ENCODE peak calls at places on chromosomes 11 and 22, in ten cellular contexts. T, S, M, V, W, U, H, K, N and X are unnamed samples.

GRCh38 chr22:44359496-44360110 is 46.9 kb upstream of the SHISAL1 start:
- DNase-seq in T (no peak), S (no peak), M (no peak), V (no peak), W (no peak), U (no peak), H (no peak), K (no peak), N (no peak), X (no peak)

GRCh38 chr11:17972987-17973386 is 39.9 kb downstream of the SERGEF start:
- DNase-seq in T (peak), S (peak), M (peak), V (peak), W (peak), U (no peak), H (peak), K (peak), N (peak), X (peak)

GRCh38 chr11:8375932-8376331 is 112.3 kb upstream of the LMO1 start:
- DNase-seq in T (no peak), S (no peak), M (no peak), V (no peak), W (no peak), U (no peak), H (no peak), K (no peak), N (no peak), X (no peak)

GRCh38 chr11:64011371-64011770 is 24.4 kb upstream of the FLRT1 start:
- DNase-seq in T (no peak), S (no peak), M (no peak), V (no peak), W (no peak), U (no peak), H (no peak), K (no peak), N (no peak), X (no peak)

GRCh38 chr11:57618438-57618837 is 21.0 kb downstream of the SERPING1 start:
- DNase-seq in T (no peak), S (no peak), M (no peak), V (no peak), W (no peak), U (no peak), H (no peak), K (no peak), N (no peak), X (no peak)

GRCh38 chr11:117600976-117601708 is 195.9 kb downstream of the DSCAML1 start:
- DNase-seq in T (no peak), S (no peak), M (no peak), V (no peak), W (no peak), U (no peak), H (no peak), K (no peak), N (no peak), X (no peak)

GRCh38 chr11:115184901-115185300 is 319.3 kb downstream of the CADM1 start:
- DNase-seq in T (no peak), S (no peak), M (no peak), V (no peak), W (no peak), U (no peak), H (no peak), K (no peak), N (no peak), X (no peak)

GRCh38 chr11:68673291-68673930 is 10.9 kb upstream of the GAL start:
- DNase-seq in T (no peak), S (no peak), M (no peak), V (no peak), W (no peak), U (no peak), H (no peak), K (no peak), N (no peak), X (no peak)

GRCh38 chr11:109939176-109939810 is 153.9 kb upstream of the ZC3H12C start:
- DNase-seq in T (peak), S (peak), M (no peak), V (peak), W (peak), U (no peak), H (peak), K (no peak), N (peak), X (peak)

GRCh38 chr11:98307827-98308491 is 712.8 kb upstream of the CNTN5 start:
- DNase-seq in T (no peak), S (no peak), M (no peak), V (no peak), W (no peak), U (no peak), H (no peak), K (no peak), N (no peak), X (no peak)

GRCh38 chr11:75293903-75294302 is 53.3 kb downstream of the TPBGL start:
- DNase-seq in T (no peak), S (no peak), M (no peak), V (no peak), W (no peak), U (no peak), H (no peak), K (no peak), N (no peak), X (no peak)

GRCh38 chr11:15629690-15630321 is 515.1 kb downstream of the INSC start:
- DNase-seq in T (peak), S (no peak), M (peak), V (no peak), W (no peak), U (no peak), H (no peak), K (no peak), N (no peak), X (no peak)

GRCh38 chr22:29308791-29309262 is 2.4 kb downstream of the GAS2L1 start:
- DNase-seq in T (peak), S (no peak), M (peak), V (peak), W (peak), U (no peak), H (no peak), K (no peak), N (no peak), X (no peak)

GRCh38 chr11:612201-612960 is 3.4 kb downstream of the IRF7 start:
- DNase-seq in T (peak), S (peak), M (no peak), V (no peak), W (peak), U (no peak), H (no peak), K (peak), N (no peak), X (peak)

GRCh38 chr11:107719557-107720304 is 7.9 kb upstream of the SLN start:
- DNase-seq in T (no peak), S (peak), M (no peak), V (no peak), W (no peak), U (no peak), H (no peak), K (no peak), N (no peak), X (no peak)

GRCh38 chr22:48075604-48076400 is 1313.4 kb downstream of the TBC1D22A start:
- DNase-seq in T (no peak), S (no peak), M (no peak), V (no peak), W (no peak), U (no peak), H (no peak), K (peak), N (no peak), X (no peak)

GRCh38 chr11:120556841-120557240 is 45.3 kb downstream of the GRIK4 start:
- DNase-seq in T (no peak), S (no peak), M (no peak), V (no peak), W (no peak), U (no peak), H (no peak), K (no peak), N (no peak), X (no peak)

GRCh38 chr11:94654201-94654600 is 87.0 kb downstream of the PIWIL4 start:
- DNase-seq in T (no peak), S (no peak), M (peak), V (no peak), W (no peak), U (no peak), H (no peak), K (no peak), N (no peak), X (no peak)

GRCh38 chr11:18397921-18398320 is 3.6 kb downstream of the LDHA start:
- DNase-seq in T (no peak), S (no peak), M (no peak), V (no peak), W (no peak), U (no peak), H (no peak), K (no peak), N (no peak), X (no peak)

GRCh38 chr22:23529166-23530103 is 50.7 kb downstream of the IGLL1 start:
- DNase-seq in T (no peak), S (no peak), M (no peak), V (no peak), W (no peak), U (no peak), H (no peak), K (no peak), N (no peak), X (no peak)

GRCh38 chr22:50308597-50308935 is 1.1 kb upstream of the PLXNB2 start:
- DNase-seq in T (peak), S (peak), M (no peak), V (no peak), W (peak), U (peak), H (no peak), K (peak), N (peak), X (peak)

GRCh38 chr11:116335078-116335477 is 437.7 kb downstream of the BUD13 start:
- DNase-seq in T (no peak), S (no peak), M (no peak), V (no peak), W (no peak), U (no peak), H (no peak), K (no peak), N (no peak), X (no peak)

GRCh38 chr11:111417011-111417765 is 38.1 kb upstream of the POU2AF1 start:
- DNase-seq in T (no peak), S (no peak), M (no peak), V (no peak), W (peak), U (no peak), H (no peak), K (no peak), N (no peak), X (no peak)

GRCh38 chr11:13772223-13773046 is 104.0 kb downstream of the FAR1 start:
- DNase-seq in T (no peak), S (no peak), M (peak), V (peak), W (peak), U (no peak), H (peak), K (no peak), N (no peak), X (no peak)

GRCh38 chr11:134034496-134035381 is 34.1 kb upstream of the JAM3 start:
- DNase-seq in T (no peak), S (no peak), M (no peak), V (no peak), W (no peak), U (no peak), H (no peak), K (no peak), N (no peak), X (no peak)

GRCh38 chr22:42228480-42228879 is 42.0 kb downstream of the TCF20 start:
- DNase-seq in T (no peak), S (no peak), M (no peak), V (no peak), W (no peak), U (no peak), H (no peak), K (no peak), N (no peak), X (no peak)

GRCh38 chr11:119605137-119605675 is 123.8 kb downstream of the NECTIN1 start:
- DNase-seq in T (no peak), S (no peak), M (no peak), V (no peak), W (no peak), U (no peak), H (no peak), K (no peak), N (no peak), X (peak)

GRCh38 chr11:34250732-34251639 is 106.8 kb downstream of the ABTB2 start:
- DNase-seq in T (peak), S (peak), M (no peak), V (peak), W (peak), U (no peak), H (no peak), K (no peak), N (peak), X (peak)

GRCh38 chr11:105466582-105467228 is 143.2 kb upstream of the GRIA4 start:
- DNase-seq in T (no peak), S (no peak), M (no peak), V (peak), W (peak), U (no peak), H (no peak), K (no peak), N (no peak), X (no peak)

GRCh38 chr22:45334528-45334927 is 24.8 kb downstream of the FAM118A start:
- DNase-seq in T (no peak), S (no peak), M (no peak), V (no peak), W (no peak), U (no peak), H (peak), K (no peak), N (no peak), X (no peak)

GRCh38 chr22:37804886-37805857 is 2.6 kb upstream of the GCAT start:
- DNase-seq in T (peak), S (peak), M (peak), V (peak), W (peak), U (peak), H (peak), K (peak), N (peak), X (peak)
- TF ChIP-seq POLR2A in T (peak), S (peak), M (peak), V (peak), W (peak), U (no peak), H (peak), K (peak), N (no peak), X (peak)

GRCh38 chr11:88292156-88292844 is 45.2 kb downstream of the CTSC start:
- DNase-seq in T (peak), S (no peak), M (no peak), V (peak), W (peak), U (no peak), H (no peak), K (no peak), N (no peak), X (no peak)
- TF ChIP-seq CTCF in T (no peak), S (no peak), M (no peak), V (no peak), W (no peak), U (no peak), H (no peak), K (peak), N (no peak), X (no peak)

GRCh38 chr11:62844154-62844553 is 4.8 kb upstream of the WDR74 start:
- DNase-seq in T (no peak), S (no peak), M (no peak), V (no peak), W (no peak), U (no peak), H (no peak), K (no peak), N (no peak), X (no peak)

GRCh38 chr11:62846177-62846576 is 6.8 kb upstream of the WDR74 start:
- DNase-seq in T (no peak), S (no peak), M (no peak), V (no peak), W (no peak), U (no peak), H (no peak), K (no peak), N (no peak), X (no peak)

GRCh38 chr11:62839050-62840015 is at the start of gene WDR74:
- DNase-seq in T (peak), S (peak), M (peak), V (peak), W (peak), U (peak), H (peak), K (peak), N (peak), X (peak)

GRCh38 chr11:62842171-62842717 is 2.9 kb upstream of the WDR74 start:
- DNase-seq in T (peak), S (no peak), M (peak), V (no peak), W (no peak), U (no peak), H (no peak), K (peak), N (peak), X (peak)

DNA sequence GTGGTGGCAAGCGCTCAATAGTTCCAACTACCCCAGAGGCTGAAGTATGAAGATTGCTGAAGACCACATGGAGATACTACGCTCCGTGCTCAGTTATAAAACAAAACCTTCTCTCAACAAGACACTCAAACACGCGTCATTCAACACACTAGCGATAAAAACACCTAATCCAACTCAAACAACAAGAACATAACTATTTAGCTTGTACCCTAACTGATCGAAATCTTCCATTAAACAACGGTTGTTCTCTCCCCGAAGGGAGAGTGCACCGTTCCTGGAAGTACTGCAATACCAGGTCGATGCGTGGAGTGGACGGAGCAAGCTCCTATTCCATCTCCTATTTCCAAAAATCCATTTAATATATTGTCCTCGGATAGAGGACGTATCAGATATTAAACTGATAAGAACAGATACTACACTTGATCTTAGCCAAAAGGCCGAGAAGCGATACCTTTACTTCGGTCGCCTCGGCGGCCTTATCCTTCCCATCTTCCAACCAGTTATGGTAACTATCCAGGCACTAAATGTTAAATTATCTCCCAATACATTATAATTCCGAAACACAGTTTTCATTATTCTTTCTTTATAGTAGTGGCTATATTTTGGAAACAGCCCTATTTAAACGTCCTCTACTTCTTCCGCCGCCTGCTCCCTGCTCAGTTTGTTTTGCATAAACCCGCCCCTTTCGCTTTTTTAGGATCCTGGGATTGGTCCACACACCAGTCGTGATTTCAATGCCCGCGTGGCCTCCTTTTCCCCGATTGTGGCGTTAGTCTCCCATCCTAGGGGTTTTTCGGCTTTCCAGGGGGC is 2.2 kb upstream of the WDR74 start:
- DNase-seq in T (peak), S (peak), M (peak), V (peak), W (peak), U (peak), H (peak), K (peak), N (peak), X (no peak)
- H3K4me3 ChIP-seq in T (peak), S (peak), M (peak), V (no peak), W (peak), U (peak), H (peak), K (peak), N (peak), X (peak)

GRCh38 chr22:46614070-46614931 is 5.9 kb upstream of the GRAMD4 start:
- DNase-seq in T (peak), S (no peak), M (no peak), V (no peak), W (no peak), U (no peak), H (no peak), K (no peak), N (no peak), X (no peak)
- TF ChIP-seq POLR2A in T (no peak), S (no peak), M (no peak), V (no peak), W (no peak), U (no peak), H (no peak), K (no peak), N (no peak), X (no peak)

GRCh38 chr11:130815921-130816320 is 100.4 kb downstream of the SNX19 start:
- DNase-seq in T (no peak), S (no peak), M (no peak), V (no peak), W (no peak), U (no peak), H (no peak), K (no peak), N (no peak), X (no peak)

GRCh38 chr11:130813638-130814037 is 102.6 kb downstream of the SNX19 start:
- DNase-seq in T (no peak), S (no peak), M (no peak), V (no peak), W (no peak), U (no peak), H (no peak), K (no peak), N (no peak), X (no peak)

GRCh38 chr11:130814440-130815073 is 101.7 kb downstream of the SNX19 start:
- DNase-seq in T (no peak), S (no peak), M (no peak), V (no peak), W (no peak), U (no peak), H (no peak), K (no peak), N (no peak), X (no peak)

GRCh38 chr11:130816516-130816915 is 99.8 kb downstream of the SNX19 start:
- DNase-seq in T (no peak), S (no peak), M (no peak), V (no peak), W (no peak), U (no peak), H (no peak), K (no peak), N (no peak), X (no peak)

DNA sequence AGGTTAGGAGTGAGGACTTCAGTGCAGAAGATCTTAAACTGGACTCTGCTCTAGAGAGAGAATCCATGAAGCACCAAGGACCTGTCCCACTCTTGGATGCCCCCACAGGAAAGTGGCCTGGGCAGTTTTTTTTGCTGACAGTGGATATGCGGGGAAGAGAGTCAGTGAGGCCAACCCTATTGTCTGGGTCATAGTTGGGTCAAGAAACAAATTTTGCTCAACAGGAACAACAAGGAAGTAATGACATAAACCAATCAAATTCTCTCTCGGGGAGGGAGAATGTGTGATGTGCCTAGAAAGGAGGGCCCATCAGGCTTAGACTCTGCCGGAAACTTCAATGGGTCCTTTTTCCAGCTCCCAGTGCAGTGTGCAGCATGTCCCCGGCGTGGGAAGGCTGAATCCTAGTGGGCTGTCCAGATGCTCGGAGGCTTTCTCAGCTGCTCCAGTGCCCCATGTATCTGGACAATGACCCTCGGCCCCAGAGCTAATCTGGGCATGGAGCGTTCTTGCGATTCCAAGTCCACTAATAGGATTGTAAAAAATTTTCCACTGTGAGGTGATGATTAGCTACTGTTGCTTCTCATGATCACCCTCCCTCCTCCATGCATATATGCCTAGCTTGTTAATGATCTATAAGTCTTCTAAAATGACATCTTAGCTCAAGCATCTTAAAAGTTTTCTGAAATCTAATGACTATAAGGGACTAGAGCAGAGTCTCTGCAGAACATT is 101.0 kb downstream of the SNX19 start:
- DNase-seq in T (no peak), S (no peak), M (no peak), V (no peak), W (no peak), U (no peak), H (no peak), K (no peak), N (no peak), X (no peak)
- TF ChIP-seq CTCF in T (no peak), S (no peak), M (no peak), V (no peak), W (no peak), U (no peak), H (no peak), K (no peak), N (no peak), X (no peak)

GRCh38 chr11:113971506-113972195 is 3.3 kb upstream of the HTR3A start:
- DNase-seq in T (no peak), S (no peak), M (no peak), V (no peak), W (no peak), U (no peak), H (no peak), K (no peak), N (no peak), X (no peak)

DNA sequence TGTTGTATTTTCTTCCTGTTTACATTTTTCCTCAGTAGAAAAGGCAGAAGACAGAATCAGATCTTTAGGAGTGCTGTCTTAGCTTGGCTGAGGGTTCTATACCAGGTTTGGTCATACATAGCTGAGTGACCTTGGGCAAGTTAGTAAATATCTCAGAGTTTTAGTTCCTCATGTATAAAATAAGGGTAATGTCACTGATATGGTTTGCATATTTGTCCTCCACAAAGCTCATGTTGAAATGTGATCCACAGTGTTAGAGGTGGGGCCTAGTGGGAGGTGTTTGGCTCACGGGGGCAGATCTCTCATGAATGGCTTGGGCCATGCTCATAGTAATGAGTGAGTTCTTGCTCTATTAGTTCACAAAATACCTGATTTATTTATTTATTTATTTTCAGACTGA is 7.5 kb upstream of the HTR3A start:
- DNase-seq in T (no peak), S (no peak), M (no peak), V (no peak), W (no peak), U (no peak), H (no peak), K (no peak), N (no peak), X (no peak)
- H3K4me3 ChIP-seq in T (no peak), S (no peak), M (no peak), V (no peak), W (no peak), U (no peak), H (no peak), K (no peak), N (no peak), X (no peak)